ENCODE peak calls at places on chromosome 7, in six cellular contexts. B is GM23248, O is IMR-90, J is OCI-LY7, X is fibroblast of lung, H is dorsolateral prefrontal cortex. L is an unnamed sample.

GRCh38 chr7:158240801-158241200 is 346.8 kb downstream of the PTPRN2 start:
- DNase-seq in H (no peak), X (no peak), J (no peak), B (no peak), O (no peak), L (no peak)

GRCh38 chr7:923108-924041 is 31.1 kb downstream of the ADAP1 start:
- DNase-seq in X (peak), O (peak), B (peak), H (peak), J (peak), L (peak)

GRCh38 chr7:2820508-2820934 is 23.6 kb downstream of the GNA12 start:
- DNase-seq in H (no peak), J (no peak), B (peak), X (peak), O (peak), L (no peak)

GRCh38 chr7:48708635-48709034 is 215.7 kb upstream of the CDC14C start:
- DNase-seq in X (no peak), J (no peak), H (no peak), O (no peak), B (no peak), L (no peak)

GRCh38 chr7:17898111-17898510 is 42.2 kb downstream of the SNX13 start:
- DNase-seq in O (no peak), B (no peak), J (no peak), H (no peak), X (no peak), L (no peak)

GRCh38 chr7:143405158-143405557 is 3.5 kb downstream of the EPHA1 start:
- DNase-seq in X (peak), J (no peak), O (peak), H (no peak), B (no peak), L (no peak)

GRCh38 chr7:27154901-27155815 is 1.3 kb downstream of the HOXA7 start:
- DNase-seq in J (peak), H (no peak), O (no peak), B (peak), X (no peak), L (no peak)

GRCh38 chr7:120060283-120060682 is 212.7 kb upstream of the KCND2 start:
- DNase-seq in O (peak), B (peak), X (peak), J (no peak), H (no peak), L (no peak)

GRCh38 chr7:84809877-84810276 is 377.0 kb downstream of the SEMA3D start:
- DNase-seq in O (no peak), B (no peak), H (no peak), X (no peak), J (no peak), L (no peak)

GRCh38 chr7:81688622-81689411 is 81.0 kb downstream of the HGF start:
- DNase-seq in J (no peak), B (no peak), X (no peak), O (no peak), H (no peak), L (no peak)

GRCh38 chr7:157603005-157603404 is 266.2 kb downstream of the DNAJB6 start:
- DNase-seq in J (no peak), B (no peak), X (no peak), O (no peak), H (no peak), L (no peak)

GRCh38 chr7:56009695-56010094 is 41.5 kb downstream of the PSPH start:
- DNase-seq in J (no peak), X (no peak), H (peak), B (no peak), O (no peak), L (no peak)

GRCh38 chr7:30935569-30935877 is 23.9 kb downstream of the AQP1 start:
- DNase-seq in H (no peak), O (no peak), B (no peak), J (no peak), X (no peak), L (no peak)

GRCh38 chr7:22841954-22842353 is 19.3 kb upstream of the TOMM7 start:
- DNase-seq in B (peak), O (peak), H (no peak), X (peak), J (no peak), L (no peak)
- H3K27ac ChIP-seq in B (no peak), O (no peak), H (peak), X (no peak), J (no peak), L (no peak)

GRCh38 chr7:116802784-116803183 is 59.6 kb upstream of the CAPZA2 start:
- DNase-seq in B (peak), O (peak), H (peak), J (peak), X (peak), L (peak)

GRCh38 chr7:116799912-116800311 is 62.5 kb upstream of the CAPZA2 start:
- DNase-seq in H (no peak), J (no peak), B (no peak), O (peak), X (peak), L (no peak)

GRCh38 chr7:116801092-116801710 is 61.2 kb upstream of the CAPZA2 start:
- DNase-seq in B (peak), X (peak), H (no peak), J (no peak), O (peak), L (no peak)

GRCh38 chr7:116802144-116802747 is 60.1 kb upstream of the CAPZA2 start:
- DNase-seq in B (peak), X (no peak), O (peak), H (no peak), J (no peak), L (no peak)

GRCh38 chr7:116800594-116800993 is 61.8 kb upstream of the CAPZA2 start:
- DNase-seq in X (no peak), J (no peak), B (no peak), H (no peak), O (no peak), L (no peak)
- H3K27ac ChIP-seq in X (no peak), J (no peak), B (peak), H (no peak), O (peak), L (no peak)

GRCh38 chr7:25180592-25180923 is 47.7 kb downstream of the NPVF start:
- DNase-seq in H (peak), X (no peak), J (no peak), B (no peak), O (no peak), L (no peak)
- H3K27ac ChIP-seq in H (no peak), X (no peak), J (no peak), B (no peak), O (peak), L (peak)

GRCh38 chr7:133051719-133052118 is 30.2 kb downstream of the CHCHD3 start:
- DNase-seq in O (no peak), H (no peak), X (no peak), J (no peak), B (no peak), L (no peak)

GRCh38 chr7:133052826-133053225 is 29.1 kb downstream of the CHCHD3 start:
- DNase-seq in O (no peak), B (no peak), H (no peak), J (no peak), X (no peak), L (no peak)

GRCh38 chr7:133053321-133053891 is 28.5 kb downstream of the CHCHD3 start:
- DNase-seq in X (peak), B (peak), J (no peak), O (peak), H (no peak), L (no peak)

GRCh38 chr7:133051066-133051465 is 30.8 kb downstream of the CHCHD3 start:
- DNase-seq in X (peak), O (peak), H (no peak), B (peak), J (peak), L (no peak)

DNA sequence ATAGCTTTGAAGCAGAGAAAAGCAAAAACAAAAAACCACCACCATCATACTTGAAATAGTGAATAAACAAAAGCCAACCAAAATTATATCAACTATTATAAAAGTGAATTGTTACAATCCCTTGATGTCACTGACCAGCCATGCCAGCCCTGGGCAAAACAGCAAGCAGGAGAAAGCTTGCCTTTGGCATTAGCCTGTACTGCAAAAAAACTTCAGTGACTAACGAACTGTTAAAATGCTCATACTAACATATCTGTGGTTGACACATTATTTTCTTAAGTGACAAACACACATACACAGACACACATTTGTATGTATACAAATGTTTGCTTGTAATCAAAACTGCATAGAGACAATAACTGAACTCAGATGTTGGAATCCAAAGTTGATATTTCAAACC is 29.5 kb downstream of the CHCHD3 start:
- DNase-seq in B (peak), J (no peak), O (no peak), X (no peak), H (no peak), L (no peak)
- H3K27ac ChIP-seq in B (peak), J (no peak), O (peak), X (peak), H (no peak), L (no peak)

L was measured in CD4-positive, CD25-positive, alpha-beta regulatory T cell.